ENCODE peak calls at places on chromosomes 6 and 20, in six cellular contexts. I, C, W, S, V and F are unnamed samples.

GRCh38 chr20:49769125-49769581 is 43.5 kb upstream of the SLC9A8 start:
- DNase-seq in I (no peak), C (no peak), W (no peak), S (no peak), V (no peak), F (no peak)

GRCh38 chr6:22399693-22400092 is 102.9 kb upstream of the PRL start:
- DNase-seq in I (no peak), C (peak), W (no peak), S (no peak), V (no peak), F (no peak)

GRCh38 chr6:4661391-4661790 is 114.8 kb upstream of the CDYL start:
- DNase-seq in I (no peak), C (no peak), W (no peak), S (no peak), V (no peak), F (no peak)

GRCh38 chr6:154246723-154247118 is 109.9 kb downstream of the IPCEF1 start:
- DNase-seq in I (no peak), C (no peak), W (no peak), S (no peak), V (no peak), F (no peak)

GRCh38 chr6:123524781-123525180 is 112.0 kb downstream of the TRDN start:
- DNase-seq in I (no peak), C (no peak), W (no peak), S (no peak), V (no peak), F (no peak)

GRCh38 chr20:47220161-47220582 is 136.3 kb downstream of the ZMYND8 start:
- DNase-seq in I (no peak), C (peak), W (no peak), S (no peak), V (no peak), F (no peak)

GRCh38 chr6:7463785-7464184 is 74.2 kb downstream of the RIOK1 start:
- DNase-seq in I (no peak), C (peak), W (no peak), S (no peak), V (no peak), F (no peak)

GRCh38 chr6:51788121-51788520 is 299.3 kb downstream of the PKHD1 start:
- DNase-seq in I (no peak), C (no peak), W (no peak), S (no peak), V (no peak), F (no peak)

GRCh38 chr20:19552144-19552895 is 205.7 kb upstream of the RIN2 start:
- DNase-seq in I (no peak), C (peak), W (no peak), S (peak), V (no peak), F (peak)

GRCh38 chr6:38831865-38832264 is 116.8 kb downstream of the DNAH8 start:
- DNase-seq in I (no peak), C (no peak), W (no peak), S (no peak), V (no peak), F (no peak)

GRCh38 chr6:150615967-150616366 is 16.3 kb downstream of the PLEKHG1 start:
- DNase-seq in I (no peak), C (no peak), W (no peak), S (no peak), V (no peak), F (no peak)

GRCh38 chr6:121319112-121319553 is 15.1 kb downstream of the TBC1D32 start:
- DNase-seq in I (no peak), C (peak), W (no peak), S (no peak), V (no peak), F (no peak)

GRCh38 chr6:18308070-18308735 is 43.9 kb upstream of the DEK start:
- DNase-seq in I (no peak), C (no peak), W (no peak), S (no peak), V (no peak), F (no peak)

GRCh38 chr6:104957301-104958177 is 632 bp downstream of the LIN28B start:
- DNase-seq in I (no peak), C (no peak), W (no peak), S (no peak), V (no peak), F (no peak)

GRCh38 chr20:44396369-44396768 is 40.9 kb downstream of the HNF4A start:
- DNase-seq in I (no peak), C (no peak), W (no peak), S (no peak), V (no peak), F (no peak)

GRCh38 chr6:134103004-134103403 is 50.6 kb upstream of the SLC2A12 start:
- DNase-seq in I (no peak), C (no peak), W (no peak), S (no peak), V (no peak), F (no peak)

GRCh38 chr20:10576411-10576810 is 97.4 kb downstream of the JAG1 start:
- DNase-seq in I (no peak), C (no peak), W (no peak), S (no peak), V (no peak), F (no peak)

GRCh38 chr6:54586251-54586650 is 260.3 kb upstream of the FAM83B start:
- DNase-seq in I (no peak), C (peak), W (no peak), S (no peak), V (no peak), F (no peak)

GRCh38 chr6:65637289-65638046 is 69.6 kb downstream of the EYS start:
- DNase-seq in I (no peak), C (no peak), W (peak), S (no peak), V (no peak), F (no peak)

GRCh38 chr6:102832021-102832420 is 1438.5 kb downstream of the GRIK2 start:
- DNase-seq in I (no peak), C (no peak), W (no peak), S (no peak), V (no peak), F (no peak)

GRCh38 chr20:1801551-1801950 is 93.7 kb upstream of the SIRPA start:
- DNase-seq in I (no peak), C (no peak), W (no peak), S (peak), V (no peak), F (no peak)

GRCh38 chr20:1804129-1804503 is 91.1 kb upstream of the SIRPA start:
- DNase-seq in I (peak), C (no peak), W (no peak), S (no peak), V (no peak), F (no peak)

GRCh38 chr20:1803216-1804128 is 91.7 kb upstream of the SIRPA start:
- DNase-seq in I (peak), C (no peak), W (peak), S (peak), V (peak), F (no peak)

GRCh38 chr20:1800777-1801176 is 94.4 kb upstream of the SIRPA start:
- DNase-seq in I (no peak), C (no peak), W (no peak), S (no peak), V (no peak), F (no peak)

DNA sequence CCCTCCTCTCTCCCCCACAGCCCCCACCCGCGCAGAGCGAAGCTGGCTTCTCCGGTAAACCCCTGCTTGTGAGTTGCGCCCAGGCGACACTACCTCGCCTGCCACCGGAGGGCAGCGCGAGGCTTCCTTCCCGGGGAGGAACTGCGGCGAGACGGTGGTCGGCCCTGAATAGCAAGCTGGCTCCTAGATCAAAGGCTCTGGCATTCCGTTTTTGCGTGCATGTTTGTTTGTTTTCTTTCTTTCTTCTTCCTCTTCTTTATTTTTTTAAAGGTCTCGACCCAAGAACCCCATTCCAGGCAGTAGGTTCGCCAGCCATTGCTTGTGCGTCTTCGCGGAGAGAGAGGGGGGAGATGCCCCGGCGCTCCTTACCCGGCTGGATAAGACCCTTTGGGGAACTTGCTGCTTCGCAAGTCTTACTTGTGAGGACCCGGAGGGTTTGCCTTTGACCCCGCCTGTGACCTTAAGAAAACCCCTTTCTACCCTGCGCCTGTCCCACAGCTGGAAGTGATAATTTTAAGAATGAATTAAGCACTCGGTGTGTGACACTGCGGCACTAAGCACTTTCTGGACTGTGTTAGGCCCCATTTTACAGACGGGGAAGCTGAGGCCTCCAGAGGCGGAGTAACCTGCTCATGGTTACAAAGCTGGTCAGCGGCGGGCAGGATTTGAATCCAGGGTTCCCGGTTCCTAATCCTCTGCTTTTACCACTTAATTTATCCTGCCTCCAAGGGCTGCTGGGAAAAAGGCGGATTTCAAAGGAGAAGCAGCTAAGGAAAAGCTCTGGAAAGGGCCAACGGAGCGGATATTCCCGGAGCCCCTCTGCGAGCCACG is 92.6 kb upstream of the SIRPA start:
- DNase-seq in I (peak), C (peak), W (peak), S (peak), V (peak), F (peak)
- TF ChIP-seq CTCF in I (peak), C (peak), W (peak), S (peak), V (peak), F (peak)

GRCh38 chr6:113488812-113489685 is 368.1 kb upstream of the MARCKS start:
- DNase-seq in I (no peak), C (no peak), W (no peak), S (no peak), V (no peak), F (no peak)
- TF ChIP-seq CTCF in I (no peak), C (no peak), W (no peak), S (no peak), V (no peak), F (no peak)

GRCh38 chr6:169452869-169453186 is 199.2 kb upstream of the THBS2 start:
- DNase-seq in I (no peak), C (no peak), W (no peak), S (no peak), V (no peak), F (no peak)

GRCh38 chr6:169454872-169455204 is 201.2 kb upstream of the THBS2 start:
- DNase-seq in I (no peak), C (no peak), W (no peak), S (no peak), V (no peak), F (no peak)

GRCh38 chr6:169453221-169453620 is 199.6 kb upstream of the THBS2 start:
- DNase-seq in I (no peak), C (no peak), W (no peak), S (no peak), V (no peak), F (no peak)

GRCh38 chr6:169455470-169455869 is 201.8 kb upstream of the THBS2 start:
- DNase-seq in I (no peak), C (no peak), W (no peak), S (no peak), V (no peak), F (no peak)

DNA sequence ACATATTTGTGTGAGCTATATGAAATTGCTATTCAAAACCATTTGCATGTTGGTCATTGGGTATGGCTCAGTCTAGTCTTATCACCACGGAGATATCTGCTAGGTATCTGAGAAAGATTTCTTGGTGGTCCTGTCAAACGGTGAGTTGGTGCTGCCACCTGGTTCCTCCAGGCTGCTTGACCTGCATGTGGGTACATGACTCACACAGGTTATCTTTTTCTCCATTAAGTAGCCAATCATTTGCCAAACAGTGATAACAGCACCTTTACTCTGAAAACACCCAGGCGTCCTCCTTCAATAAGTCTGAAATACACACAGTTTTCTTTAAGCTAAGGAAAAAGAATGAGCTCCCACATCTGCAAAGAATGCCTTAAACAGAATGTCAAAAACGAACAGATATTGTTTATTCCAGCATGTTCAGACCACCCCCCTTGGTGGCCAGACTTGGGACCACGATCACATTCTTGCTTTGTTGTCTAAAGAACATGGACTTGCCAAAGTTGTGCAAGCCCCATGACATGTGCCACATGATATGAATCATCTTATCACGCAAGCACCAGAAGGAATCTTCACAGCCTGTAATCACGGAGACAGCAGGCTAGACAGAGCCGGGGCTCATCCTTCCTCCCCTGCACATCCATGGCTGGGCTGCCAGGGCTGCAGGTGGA is 200.7 kb upstream of the THBS2 start:
- DNase-seq in I (peak), C (no peak), W (no peak), S (no peak), V (no peak), F (no peak)
- TF ChIP-seq CTCF in I (no peak), C (no peak), W (no peak), S (no peak), V (no peak), F (no peak)

GRCh38 chr6:35178932-35179832 is 34.6 kb upstream of the SCUBE3 start:
- DNase-seq in I (no peak), C (no peak), W (no peak), S (no peak), V (no peak), F (no peak)
- TF ChIP-seq CTCF in I (no peak), C (no peak), W (no peak), S (no peak), V (no peak), F (no peak)

GRCh38 chr6:723540-723939 is 30.6 kb upstream of the EXOC2 start:
- DNase-seq in I (no peak), C (no peak), W (no peak), S (no peak), V (no peak), F (no peak)
- TF ChIP-seq CTCF in I (no peak), C (no peak), W (no peak), S (peak), V (no peak), F (no peak)

GRCh38 chr20:6579417-6579816 is 188.1 kb upstream of the BMP2 start:
- DNase-seq in I (no peak), C (no peak), W (no peak), S (no peak), V (no peak), F (no peak)

GRCh38 chr20:6582449-6582848 is 185.0 kb upstream of the BMP2 start:
- DNase-seq in I (no peak), C (peak), W (no peak), S (no peak), V (no peak), F (no peak)

GRCh38 chr20:6579824-6580223 is 187.7 kb upstream of the BMP2 start:
- DNase-seq in I (no peak), C (no peak), W (no peak), S (no peak), V (no peak), F (no peak)

GRCh38 chr20:6580486-6580885 is 187.0 kb upstream of the BMP2 start:
- DNase-seq in I (no peak), C (no peak), W (peak), S (no peak), V (peak), F (no peak)

GRCh38 chr20:6583134-6583738 is 184.2 kb upstream of the BMP2 start:
- DNase-seq in I (peak), C (peak), W (peak), S (no peak), V (peak), F (no peak)
- TF ChIP-seq CTCF in I (peak), C (peak), W (peak), S (peak), V (peak), F (peak)

DNA sequence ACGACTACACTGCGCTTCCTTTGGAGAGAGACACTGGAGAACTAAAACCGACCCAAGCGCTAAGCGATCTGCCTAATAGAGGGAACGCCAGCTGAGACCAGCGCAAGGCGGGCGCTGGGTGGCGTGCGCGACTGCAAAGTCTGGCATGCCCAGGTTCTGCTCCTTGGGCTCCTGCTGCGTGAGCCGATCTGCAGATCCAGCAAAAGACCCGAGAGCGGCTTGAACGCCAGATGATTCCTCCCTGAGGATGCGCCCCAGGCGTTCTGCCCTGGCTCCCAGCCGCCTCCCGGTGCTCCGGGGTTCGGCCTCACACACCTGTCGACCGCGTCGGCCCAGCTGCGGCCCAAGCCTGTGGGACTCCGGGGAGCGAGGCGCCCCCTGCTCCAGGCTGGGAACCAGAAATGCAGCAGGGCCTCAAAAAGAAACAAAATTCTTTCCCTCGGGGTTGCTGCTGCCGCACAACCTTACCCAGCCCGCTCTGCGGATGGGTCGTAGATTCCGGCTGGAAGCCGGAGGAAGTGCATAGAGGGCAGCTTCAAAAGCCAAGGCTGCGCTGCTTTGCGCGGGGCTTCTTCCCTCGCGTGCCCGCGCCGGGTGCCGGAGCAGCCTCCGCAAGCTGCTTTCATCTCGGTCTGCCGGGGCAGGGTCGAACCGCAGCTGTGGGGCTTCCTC is 17.9 kb upstream of the PRDM13 start:
- DNase-seq in I (peak), C (peak), W (peak), S (no peak), V (peak), F (peak)
- TF ChIP-seq CTCF in I (peak), C (peak), W (peak), S (peak), V (peak), F (no peak)

GRCh38 chr6:25350593-25350992 is 71.4 kb downstream of the CARMIL1 start:
- DNase-seq in I (no peak), C (no peak), W (no peak), S (no peak), V (no peak), F (no peak)
- TF ChIP-seq CTCF in I (no peak), C (no peak), W (no peak), S (no peak), V (no peak), F (no peak)